ENCODE peak calls at places on chromosomes 13 and 19, in four cellular contexts. D is H1, C is HepG2, L is GM12878. P is an unnamed sample.

GRCh38 chr19:6414793-6415591 is 9.6 kb downstream of the KHSRP start:
- DNase-seq in C (no peak), L (no peak), D (no peak), P (no peak)

GRCh38 chr13:27168870-27169525 is 2.6 kb downstream of the USP12 start:
- DNase-seq in C (no peak), D (no peak), L (no peak), P (no peak)

GRCh38 chr13:91576590-91576989 is 178.2 kb downstream of the GPC5 start:
- DNase-seq in C (peak), L (no peak), D (peak), P (peak)

GRCh38 chr13:44249439-44249838 is 124.2 kb upstream of the SERP2 start:
- DNase-seq in C (no peak), D (no peak), L (no peak), P (no peak)

GRCh38 chr13:74101436-74101835 is 32.8 kb downstream of the KLF12 start:
- DNase-seq in C (no peak), L (no peak), D (no peak), P (no peak)

GRCh38 chr13:21894703-21895699 is 224.1 kb downstream of the FGF9 start:
- DNase-seq in L (no peak), D (no peak), C (no peak), P (no peak)

GRCh38 chr13:77300176-77301141 is 26.4 kb downstream of the MYCBP2 start:
- DNase-seq in D (no peak), L (no peak), C (no peak), P (no peak)

GRCh38 chr19:13881231-13881691 is 4.3 kb downstream of the NANOS3 start:
- DNase-seq in C (peak), L (no peak), D (no peak), P (no peak)

GRCh38 chr13:34748561-34748960 is 193.5 kb upstream of the NBEA start:
- DNase-seq in D (no peak), L (no peak), C (no peak), P (no peak)

GRCh38 chr19:19444694-19445155 is 39.2 kb downstream of the GATAD2A start:
- DNase-seq in L (no peak), C (no peak), D (no peak), P (no peak)

GRCh38 chr19:46924874-46925547 is 64.2 kb downstream of the ARHGAP35 start:
- DNase-seq in C (no peak), D (no peak), L (no peak), P (no peak)

GRCh38 chr13:49679244-49679643 is 12.0 kb downstream of the EBPL start:
- DNase-seq in C (peak), L (no peak), D (no peak), P (no peak)

GRCh38 chr13:44411841-44412240 is 38.2 kb downstream of the SERP2 start:
- DNase-seq in L (no peak), C (no peak), D (no peak), P (no peak)

GRCh38 chr13:65638572-65639168 is 1591.5 kb downstream of the PCDH9 start:
- DNase-seq in D (no peak), C (peak), L (no peak), P (peak)

GRCh38 chr19:14072535-14073231 is at the start of gene MISP3:
- DNase-seq in L (no peak), C (no peak), D (no peak), P (no peak)

GRCh38 chr19:39046037-39046821 is 13.9 kb upstream of the FBXO27 start:
- DNase-seq in L (no peak), C (peak), D (no peak), P (peak)

GRCh38 chr19:5147971-5148793 is 179.3 kb downstream of the KDM4B start:
- DNase-seq in C (no peak), D (no peak), L (no peak), P (no peak)

GRCh38 chr19:46697142-46697960 is 19.6 kb downstream of the PRKD2 start:
- DNase-seq in L (no peak), D (peak), C (no peak), P (peak)

GRCh38 chr19:6216236-6216995 is 63.4 kb downstream of the MLLT1 start:
- DNase-seq in L (no peak), D (no peak), C (no peak), P (no peak)

GRCh38 chr19:34589730-34590129 is 87.2 kb downstream of the SCGB2B2 start:
- DNase-seq in D (no peak), C (no peak), L (no peak), P (no peak)

GRCh38 chr13:20475927-20476691 is 49.5 kb downstream of the CRYL1 start:
- DNase-seq in L (peak), C (no peak), D (no peak), P (peak)

GRCh38 chr19:56877069-56877715 is 36.7 kb upstream of the PEG3 start:
- DNase-seq in D (no peak), L (no peak), C (no peak), P (no peak)

GRCh38 chr13:110030394-110030928 is 244.1 kb upstream of the IRS2 start:
- DNase-seq in C (no peak), D (no peak), L (no peak), P (no peak)

GRCh38 chr13:112967666-112968379 is 1.2 kb upstream of the MCF2L start:
- DNase-seq in D (no peak), L (no peak), C (no peak), P (no peak)

GRCh38 chr13:83150616-83151307 is 731.5 kb downstream of the SLITRK1 start:
- DNase-seq in C (no peak), L (no peak), D (no peak), P (no peak)

GRCh38 chr13:113069861-113070805 is 35.5 kb upstream of the F7 start:
- DNase-seq in L (no peak), D (no peak), C (no peak), P (no peak)

GRCh38 chr19:35013820-35014754 is 14.0 kb downstream of the GRAMD1A start:
- DNase-seq in D (no peak), C (no peak), L (no peak), P (no peak)

GRCh38 chr13:50650936-50651638 is 192.4 kb downstream of the DLEU7 start:
- DNase-seq in D (no peak), C (no peak), L (no peak), P (no peak)

GRCh38 chr19:10474962-10475451 is 28.1 kb downstream of the KEAP1 start:
- DNase-seq in L (no peak), C (no peak), D (no peak), P (no peak)

GRCh38 chr19:2479556-2480194 is 3.7 kb downstream of the GADD45B start:
- DNase-seq in D (no peak), C (no peak), L (no peak), P (no peak)

GRCh38 chr19:9323557-9323918 is 441 bp upstream of the ZNF559 start:
- DNase-seq in D (no peak), L (peak), C (peak), P (peak)

GRCh38 chr13:98397221-98397620 is 179.7 kb downstream of the STK24 start:
- DNase-seq in L (no peak), C (no peak), D (no peak), P (no peak)
- TF ChIP-seq SP1 in L (no peak), C (no peak), D (no peak), P (no peak)

GRCh38 chr19:42465827-42466280 is 23.1 kb upstream of the CXCL17 start:
- DNase-seq in D (no peak), L (peak), C (no peak), P (no peak)
- TF ChIP-seq SUZ12 in D (no peak), L (no peak), C (no peak), P (no peak)

DNA sequence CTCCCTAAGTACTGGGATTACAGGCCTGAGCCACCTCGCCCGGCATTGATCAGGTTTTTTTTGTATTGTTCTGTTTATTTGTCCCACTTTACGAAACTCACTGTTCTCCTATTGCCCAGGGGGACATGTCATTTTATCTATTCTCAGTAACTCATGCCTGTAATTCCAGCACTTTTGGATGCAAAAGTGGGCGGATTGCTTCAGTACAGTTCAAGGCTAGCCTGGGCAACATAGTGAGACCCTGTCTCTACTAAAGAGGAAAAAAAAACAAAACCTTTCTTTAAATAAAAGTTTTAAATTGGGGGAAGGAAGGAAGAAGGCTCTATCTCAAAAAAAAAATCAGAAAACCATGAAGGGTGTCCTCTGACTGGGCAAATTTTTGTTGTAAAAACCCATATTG is 2.7 kb upstream of the MPV17L2 start:
- DNase-seq in L (no peak), C (no peak), D (no peak), P (no peak)
- TF ChIP-seq SP1 in L (no peak), C (no peak), D (no peak), P (no peak)

GRCh38 chr13:30796132-30796832 is 60.9 kb downstream of the ALOX5AP start:
- DNase-seq in C (no peak), L (peak), D (no peak), P (no peak)
- TF ChIP-seq SUZ12 in C (no peak), L (no peak), D (no peak), P (no peak)

DNA sequence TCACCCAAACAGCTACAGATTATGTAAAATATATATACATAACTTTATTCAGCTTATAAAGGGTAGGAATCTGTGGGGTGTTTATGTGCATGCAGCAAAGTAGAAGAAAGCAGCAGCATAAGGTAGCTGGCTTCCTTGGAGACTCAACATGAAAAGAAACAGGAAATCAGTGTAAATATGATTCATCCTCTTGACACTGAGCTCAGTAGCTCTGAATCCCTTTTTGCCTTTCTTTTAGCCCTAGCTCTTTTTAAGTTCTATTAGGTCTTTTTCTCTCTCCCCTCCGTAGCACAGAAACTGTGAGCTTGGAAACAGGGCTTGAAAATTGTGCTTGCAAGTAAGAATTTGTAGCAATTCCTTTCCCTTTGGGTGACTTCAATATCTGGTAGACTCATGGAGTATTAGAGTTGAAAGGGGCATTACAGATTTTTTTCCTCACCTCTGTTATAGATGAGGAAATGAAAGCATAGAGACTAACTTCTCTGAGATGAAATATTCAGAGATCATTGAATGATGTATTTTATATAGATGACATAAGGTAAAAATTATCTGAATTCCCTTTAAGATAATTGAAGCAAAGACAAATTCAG is 314.4 kb downstream of the PCDH9 start:
- DNase-seq in C (no peak), D (no peak), L (no peak), P (no peak)
- TF ChIP-seq SP1 in C (no peak), D (no peak), L (no peak), P (no peak)

GRCh38 chr19:15296353-15296752 is 36.0 kb downstream of the BRD4 start:
- DNase-seq in D (no peak), C (no peak), L (no peak), P (no peak)

GRCh38 chr19:15298847-15299567 is 33.3 kb downstream of the BRD4 start:
- DNase-seq in L (no peak), C (no peak), D (no peak), P (no peak)

GRCh38 chr19:15299568-15300409 is 32.5 kb downstream of the BRD4 start:
- DNase-seq in D (no peak), L (no peak), C (no peak), P (no peak)

GRCh38 chr19:15296841-15297415 is 35.4 kb downstream of the BRD4 start:
- DNase-seq in L (no peak), D (no peak), C (peak), P (no peak)

DNA sequence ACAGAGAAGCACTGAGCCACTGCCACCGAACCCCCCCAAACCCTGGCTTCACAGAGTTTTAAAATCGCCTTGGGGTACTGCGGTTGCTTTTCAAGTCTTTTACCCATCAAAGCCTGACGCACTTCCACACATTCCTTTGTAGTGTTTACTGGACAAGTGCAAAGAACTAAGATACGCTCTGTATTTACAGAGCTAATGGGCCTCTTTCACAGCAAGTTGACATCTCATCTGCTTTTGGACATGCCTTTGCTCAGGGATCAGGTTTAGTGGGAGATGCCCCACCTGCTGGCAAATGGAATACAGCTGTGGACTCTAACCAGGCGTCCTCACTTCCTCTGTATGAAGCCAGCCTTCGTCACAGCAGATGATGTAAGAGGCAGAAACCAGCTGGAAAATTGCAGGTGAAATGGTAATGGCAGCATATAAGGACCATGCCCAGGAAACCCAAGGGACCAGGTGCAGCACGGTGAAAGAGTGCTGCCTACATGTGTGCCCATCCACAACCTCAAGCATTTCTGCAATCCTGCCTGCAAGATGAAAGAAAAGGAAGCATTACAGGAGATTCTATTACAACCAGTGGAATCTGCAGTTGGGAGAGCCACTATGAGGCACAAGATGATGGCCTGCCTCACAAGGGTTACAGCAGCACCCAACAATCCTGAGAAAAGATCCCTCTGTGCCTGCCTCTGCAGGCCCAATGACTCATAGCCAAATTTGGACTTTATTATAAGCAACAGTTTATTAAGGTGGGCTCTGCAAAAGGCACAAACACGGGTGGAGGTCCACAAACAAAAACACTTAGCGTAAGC is 34.7 kb downstream of the BRD4 start:
- DNase-seq in L (no peak), C (peak), D (no peak), P (no peak)
- TF ChIP-seq SUZ12 in L (no peak), C (no peak), D (no peak), P (no peak)

GRCh38 chr19:12140545-12141404 is 625 bp upstream of the ZNF20 start:
- DNase-seq in D (peak), L (peak), C (peak), P (peak)
- TF ChIP-seq SP1 in D (no peak), L (no peak), C (no peak), P (no peak)

GRCh38 chr19:49363265-49364082 is at the start of gene DKKL1:
- DNase-seq in C (peak), D (peak), L (peak), P (peak)

GRCh38 chr19:49362048-49362925 is at the start of gene TEAD2:
- DNase-seq in L (no peak), D (peak), C (peak), P (peak)

GRCh38 chr19:49359851-49360845 is 2.1 kb downstream of the TEAD2 start:
- DNase-seq in C (no peak), L (no peak), D (no peak), P (no peak)

GRCh38 chr19:49362926-49363264 is 679 bp upstream of the TEAD2 start:
- DNase-seq in D (no peak), L (no peak), C (peak), P (peak)

GRCh38 chr19:49361438-49362047 is 673 bp downstream of the TEAD2 start:
- DNase-seq in L (no peak), D (no peak), C (peak), P (peak)
- TF ChIP-seq SUZ12 in L (no peak), D (no peak), C (no peak), P (no peak)

P was measured in HEK293T.